ENCODE peak calls at places on chromosome 16, in seven cellular contexts. N is lung, Q is upper lobe of right lung, Z is pancreas, R is neural progenitor cell, P is thyroid gland, G is mucosa of descending colon. W is an unnamed sample.

GRCh38 chr16:79597277-79597676 is 3.3 kb downstream of the MAF start:
- DNase-seq in R (no peak), N (no peak), Q (no peak), Z (no peak), G (no peak), P (no peak), W (no peak)

GRCh38 chr16:88853336-88853941 is 3.3 kb downstream of the GALNS start:
- DNase-seq in P (no peak), R (no peak), Z (no peak), Q (peak), G (no peak), N (peak), W (no peak)

GRCh38 chr16:5036228-5037156 is 2.8 kb upstream of the NAGPA start:
- DNase-seq in P (no peak), G (no peak), Z (no peak), Q (no peak), R (no peak), N (no peak), W (no peak)

GRCh38 chr16:69633375-69633774 is 67.6 kb downstream of the NFAT5 start:
- DNase-seq in P (no peak), N (no peak), Z (no peak), G (no peak), Q (no peak), R (no peak), W (no peak)

GRCh38 chr16:69112285-69113129 is 7.1 kb downstream of the HAS3 start:
- DNase-seq in R (peak), Q (peak), G (no peak), N (peak), P (peak), Z (peak), W (no peak)

GRCh38 chr16:21162661-21163151 is 4.2 kb downstream of the LDAF1 start:
- DNase-seq in Z (peak), Q (no peak), P (peak), N (no peak), R (no peak), G (no peak), W (no peak)

GRCh38 chr16:49597796-49598195 is 224.2 kb downstream of the C16orf78 start:
- DNase-seq in P (no peak), Q (no peak), Z (no peak), R (no peak), G (no peak), N (no peak), W (no peak)

GRCh38 chr16:1181715-1182671 is 29.1 kb downstream of the CACNA1H start:
- DNase-seq in G (peak), Q (peak), N (peak), Z (peak), P (peak), R (peak), W (peak)

GRCh38 chr16:4700997-4701743 is 7.8 kb downstream of the NUDT16L1 start:
- DNase-seq in R (no peak), Z (no peak), Q (no peak), G (peak), N (no peak), P (no peak), W (no peak)

GRCh38 chr16:12403746-12404658 is 399.7 kb downstream of the CPPED1 start:
- DNase-seq in Z (no peak), Q (no peak), G (no peak), P (no peak), N (no peak), R (peak), W (no peak)

GRCh38 chr16:1773703-1774455 is 945 bp upstream of the MRPS34 start:
- DNase-seq in N (peak), R (no peak), Z (no peak), G (no peak), P (peak), Q (no peak), W (no peak)

GRCh38 chr16:58035356-58036170 is 10.0 kb downstream of the MMP15 start:
- DNase-seq in R (no peak), G (no peak), Q (peak), P (peak), Z (no peak), N (no peak), W (no peak)

GRCh38 chr16:25027281-25027680 is 12.1 kb upstream of the ARHGAP17 start:
- DNase-seq in G (no peak), N (no peak), R (no peak), P (no peak), Z (no peak), Q (no peak), W (no peak)

GRCh38 chr16:78893340-78893739 is 707.2 kb downstream of the MAF start:
- DNase-seq in G (no peak), Z (no peak), N (no peak), Q (no peak), P (no peak), R (no peak), W (no peak)

GRCh38 chr16:31061813-31062440 is 12.1 kb downstream of the ZNF668 start:
- DNase-seq in P (no peak), N (no peak), Q (no peak), Z (no peak), R (no peak), G (no peak), W (no peak)

GRCh38 chr16:31064882-31065461 is 9.1 kb downstream of the ZNF668 start:
- DNase-seq in Q (no peak), N (peak), R (peak), Z (no peak), P (no peak), G (no peak), W (no peak)

GRCh38 chr16:31063495-31063842 is 10.6 kb downstream of the ZNF668 start:
- DNase-seq in G (no peak), Q (no peak), Z (no peak), P (no peak), R (no peak), N (no peak), W (no peak)

GRCh38 chr16:31061126-31061812 is 12.8 kb downstream of the ZNF668 start:
- DNase-seq in G (no peak), N (no peak), R (no peak), Q (no peak), P (no peak), Z (no peak), W (no peak)

DNA sequence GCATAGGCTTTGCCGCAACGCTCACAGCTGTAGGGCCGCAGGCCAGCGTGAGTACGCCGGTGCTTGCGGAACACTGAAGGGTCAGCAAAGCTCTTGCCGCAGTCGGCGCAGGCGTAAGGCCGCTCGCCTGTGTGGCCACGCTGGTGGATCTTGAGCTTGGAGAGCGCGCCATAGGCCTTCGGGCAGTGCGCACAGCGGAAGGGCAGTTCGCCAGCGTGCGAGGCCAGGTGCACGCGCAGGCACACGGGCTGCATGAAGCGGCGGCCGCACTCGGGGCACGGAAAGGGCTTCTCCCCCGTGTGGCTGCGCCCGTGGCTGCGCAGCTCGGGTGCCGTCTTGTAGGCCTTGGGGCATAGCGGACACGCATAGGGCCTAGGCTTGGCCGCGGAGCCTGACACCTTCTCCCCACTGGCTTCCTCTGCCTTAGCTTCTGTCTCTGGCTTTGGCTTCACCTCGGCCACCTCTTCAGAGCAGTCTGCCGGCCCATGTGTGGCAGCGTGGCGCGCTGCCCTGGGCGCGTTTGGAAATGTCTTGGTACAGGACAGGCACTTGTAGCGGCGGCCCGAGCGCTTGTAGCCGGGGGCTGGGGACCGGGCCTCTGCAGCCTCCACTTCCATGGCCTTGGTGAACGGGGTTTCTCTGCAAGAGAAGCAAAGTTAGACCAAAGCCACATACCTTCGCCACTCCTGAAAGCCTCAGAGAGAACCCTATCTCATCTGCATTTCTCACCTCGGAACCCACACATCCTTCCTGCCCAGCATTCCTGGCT is 10.0 kb downstream of the ZNF668 start:
- DNase-seq in G (no peak), P (no peak), Z (no peak), R (no peak), N (no peak), Q (no peak), W (no peak)
- H3K4me3 ChIP-seq in G (no peak), P (no peak), Z (no peak), R (no peak), N (no peak), Q (peak), W (no peak)

GRCh38 chr16:71230122-71230845 is at the start of gene HYDIN:
- DNase-seq in N (peak), P (peak), G (peak), R (peak), Q (peak), Z (peak), W (peak)
- H3K4me3 ChIP-seq in N (no peak), P (peak), G (no peak), R (peak), Q (no peak), Z (peak), W (peak)

GRCh38 chr16:66881560-66881959 is 1.2 kb downstream of the PDP2 start:
- DNase-seq in N (no peak), Q (no peak), Z (no peak), P (no peak), R (no peak), G (no peak), W (no peak)
- H3K4me3 ChIP-seq in N (no peak), Q (peak), Z (no peak), P (peak), R (peak), G (no peak), W (peak)

GRCh38 chr16:85633888-85634287 is 20.8 kb downstream of the GSE1 start:
- DNase-seq in N (no peak), R (no peak), P (no peak), Q (no peak), G (no peak), Z (no peak), W (no peak)

GRCh38 chr16:85633438-85633743 is 20.3 kb downstream of the GSE1 start:
- DNase-seq in G (no peak), R (no peak), P (no peak), N (no peak), Z (no peak), Q (no peak), W (no peak)

GRCh38 chr16:85632709-85633437 is 19.8 kb downstream of the GSE1 start:
- DNase-seq in Z (no peak), R (no peak), G (no peak), Q (no peak), P (no peak), N (no peak), W (no peak)

GRCh38 chr16:85631230-85631629 is 18.1 kb downstream of the GSE1 start:
- DNase-seq in P (no peak), R (no peak), Q (no peak), G (no peak), N (no peak), Z (no peak), W (no peak)

DNA sequence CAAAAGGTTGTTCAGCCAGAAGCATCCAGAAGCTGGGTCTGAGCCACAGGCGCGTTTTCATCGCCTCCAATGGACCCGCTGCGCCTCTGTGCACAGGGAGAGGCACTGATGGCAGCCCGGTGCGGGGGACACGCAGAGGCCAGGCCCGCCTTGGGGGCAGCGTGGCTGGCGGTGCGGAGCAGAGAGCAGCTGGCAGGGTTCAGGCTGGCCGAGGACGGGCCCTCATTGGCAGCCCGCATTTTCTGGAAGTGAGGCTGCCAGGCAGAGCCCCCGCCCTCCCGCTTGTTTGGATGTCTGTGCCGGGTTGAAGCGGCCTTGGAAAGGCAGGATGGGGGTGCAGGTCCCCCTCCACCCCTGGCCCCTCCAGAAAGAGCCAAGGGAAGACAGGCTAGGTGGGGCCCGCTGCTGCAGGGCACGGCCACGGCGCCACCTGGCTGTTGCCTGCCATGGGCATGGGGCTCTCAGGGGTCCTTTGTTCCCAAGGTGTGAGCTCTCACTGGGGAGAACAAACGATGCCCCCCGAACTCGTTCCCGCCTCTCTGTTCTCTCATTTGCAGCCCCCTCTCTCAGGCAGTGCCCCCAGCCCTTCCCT is 18.8 kb downstream of the GSE1 start:
- DNase-seq in Q (no peak), Z (no peak), N (no peak), G (no peak), P (peak), R (no peak), W (no peak)
- H3K4me3 ChIP-seq in Q (no peak), Z (no peak), N (no peak), G (no peak), P (no peak), R (no peak), W (no peak)

DNA sequence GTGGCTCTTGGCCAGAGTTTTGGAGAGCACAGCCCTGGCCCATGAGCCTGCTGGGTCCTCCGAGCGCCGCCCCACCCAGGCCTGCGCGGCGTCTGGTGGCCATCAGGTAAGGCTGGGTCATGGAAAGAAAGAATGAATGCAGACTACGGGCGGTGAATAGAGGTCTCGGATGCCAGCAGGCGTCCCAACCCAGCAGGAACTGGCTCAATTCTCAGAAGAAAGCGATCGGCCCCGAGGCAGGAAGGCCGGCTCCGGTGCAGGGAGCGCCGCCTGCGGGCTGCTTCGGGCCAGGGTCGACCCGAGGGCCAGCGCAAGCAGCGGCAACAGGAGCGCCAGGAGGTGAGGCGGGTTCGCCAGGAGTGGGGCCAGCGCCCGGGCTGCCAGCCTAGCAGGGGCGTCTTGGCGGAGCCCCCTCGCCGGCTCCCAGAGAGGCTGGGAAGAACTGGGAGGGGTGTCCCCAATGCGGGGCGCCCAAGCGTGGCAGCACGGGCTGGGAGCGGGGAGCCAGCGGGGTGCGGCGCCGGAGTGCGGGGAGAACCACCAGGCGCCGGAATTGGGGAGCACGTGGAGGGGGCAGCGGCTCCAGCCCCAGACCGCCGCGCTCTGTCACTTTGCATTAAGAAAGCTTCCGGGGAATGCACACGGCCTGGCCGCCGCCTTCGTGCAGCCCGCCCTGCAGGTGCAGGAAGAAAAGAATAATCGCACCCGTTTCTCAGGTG is 7.1 kb upstream of the TMC5 start:
- DNase-seq in N (peak), P (peak), R (peak), G (peak), Q (peak), Z (peak), W (no peak)
- H3K4me3 ChIP-seq in N (peak), P (peak), R (peak), G (peak), Q (peak), Z (peak), W (peak)

W was measured in retinal pigment epithelial cell.